ENCODE peak calls at places on chromosomes 12 and 14, in nine cellular contexts. J is ovary, Y is AG04450, A is fibroblast of lung, L is heart right ventricle, C is H9, B is stomach, G is tibial artery, E is breast epithelium. T is an unnamed sample.

GRCh38 chr14:26522985-26523384 is 74.8 kb downstream of the NOVA1 start:
- DNase-seq in J (no peak), Y (peak; percentile 58), A (peak; percentile 93), L (no peak), C (no peak), B (no peak), G (no peak), E (no peak), T (no peak)

GRCh38 chr12:105659355-105660075 is 329.0 kb downstream of the C12orf75 start:
- DNase-seq in J (no peak), Y (no peak), A (no peak), L (peak; percentile 30), C (no peak), B (no peak), G (no peak), E (no peak), T (no peak)

GRCh38 chr12:31896514-31897039 is 62.6 kb upstream of the RESF1 start:
- DNase-seq in J (peak; percentile 21), Y (no peak), A (peak; percentile 68), L (no peak), C (no peak), B (peak; percentile 52), G (no peak), E (no peak), T (peak; percentile 12)

GRCh38 chr14:61511558-61511924 is 183.8 kb upstream of the HIF1A start:
- DNase-seq in J (no peak), Y (no peak), A (no peak), L (no peak), C (no peak), B (no peak), G (no peak), E (no peak), T (no peak)

GRCh38 chr14:24057867-24058259 is 6.1 kb downstream of the CARMIL3 start:
- DNase-seq in J (peak; percentile 26), Y (no peak), A (no peak), L (no peak), C (no peak), B (no peak), G (no peak), E (no peak), T (no peak)

GRCh38 chr12:45165284-45165683 is 50.6 kb upstream of the ANO6 start:
- DNase-seq in J (no peak), Y (no peak), A (no peak), L (no peak), C (no peak), B (no peak), G (no peak), E (no peak), T (no peak)

GRCh38 chr12:112664569-112664968 is 127.0 kb upstream of the RPH3A start:
- DNase-seq in J (no peak), Y (no peak), A (no peak), L (no peak), C (peak; percentile 45), B (no peak), G (no peak), E (no peak), T (no peak)

GRCh38 chr14:50985124-50985815 is 41.0 kb upstream of the PYGL start:
- DNase-seq in J (no peak), Y (no peak), A (peak; percentile 11), L (no peak), C (no peak), B (no peak), G (no peak), E (no peak), T (no peak)

GRCh38 chr14:50544911-50545310 is 12.5 kb upstream of the MAP4K5 start:
- DNase-seq in J (no peak), Y (no peak), A (no peak), L (no peak), C (no peak), B (peak; percentile 82), G (no peak), E (no peak), T (no peak)

GRCh38 chr14:80211143-80212024 is at the start of gene DIO2:
- DNase-seq in J (no peak), Y (no peak), A (peak; percentile 20), L (peak; percentile 46), C (peak; percentile 36), B (no peak), G (peak; percentile 81), E (no peak), T (no peak)

GRCh38 chr14:103385994-103386491 is 828 bp downstream of the MARK3 start:
- DNase-seq in J (no peak), Y (no peak), A (no peak), L (peak; percentile 24), C (no peak), B (peak; percentile 35), G (peak; percentile 71), E (no peak), T (no peak)

GRCh38 chr12:122646568-122647220 is 56.5 kb downstream of the HCAR2 start:
- DNase-seq in J (no peak), Y (peak; percentile 60), A (peak; percentile 85), L (no peak), C (no peak), B (no peak), G (no peak), E (no peak), T (no peak)

GRCh38 chr14:54621686-54622085 is 54.8 kb downstream of the SAMD4A start:
- DNase-seq in J (no peak), Y (no peak), A (peak; percentile 54), L (no peak), C (no peak), B (no peak), G (no peak), E (no peak), T (no peak)

GRCh38 chr12:26701604-26702215 is 131.3 kb downstream of the ITPR2 start:
- DNase-seq in J (no peak), Y (no peak), A (peak; percentile 79), L (no peak), C (no peak), B (no peak), G (no peak), E (no peak), T (no peak)

DNA sequence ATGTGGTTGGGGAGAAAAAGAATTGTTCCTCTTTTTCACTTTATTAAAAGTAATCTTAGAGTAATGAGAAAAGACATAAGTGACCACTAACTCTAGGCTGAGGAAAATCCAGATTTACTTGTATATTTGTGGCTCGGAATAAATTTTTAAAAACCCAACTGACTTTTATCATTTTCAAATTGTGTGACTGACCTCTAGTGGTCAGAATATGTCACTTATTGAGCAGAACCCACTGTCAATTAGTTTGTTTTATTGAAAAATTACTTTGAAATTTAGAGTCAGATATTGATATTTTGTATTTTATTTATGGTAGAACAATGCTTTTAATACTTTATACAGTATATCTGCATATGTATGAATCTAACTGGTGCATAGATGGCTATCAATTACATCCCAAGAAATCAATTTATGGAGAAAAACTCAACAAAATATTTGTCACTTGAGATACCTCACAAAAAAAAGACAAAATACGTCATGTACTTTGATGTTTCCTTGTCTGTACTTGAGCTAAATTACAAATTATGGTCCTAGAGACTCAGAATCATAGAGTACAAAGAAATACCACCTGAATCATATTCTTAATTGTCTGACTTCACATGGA is 229.4 kb downstream of the CNTN1 start:
- DNase-seq in J (no peak), Y (no peak), A (peak; percentile 36), L (no peak), C (no peak), B (no peak), G (no peak), E (no peak), T (no peak)
- TF ChIP-seq CTCF in J (no peak), Y (peak; percentile 56), A (no peak), L (peak; percentile 64), C (peak; percentile 87), B (peak; percentile 40), G (peak; percentile 53), E (peak; percentile 68), T (peak; percentile 45)

DNA sequence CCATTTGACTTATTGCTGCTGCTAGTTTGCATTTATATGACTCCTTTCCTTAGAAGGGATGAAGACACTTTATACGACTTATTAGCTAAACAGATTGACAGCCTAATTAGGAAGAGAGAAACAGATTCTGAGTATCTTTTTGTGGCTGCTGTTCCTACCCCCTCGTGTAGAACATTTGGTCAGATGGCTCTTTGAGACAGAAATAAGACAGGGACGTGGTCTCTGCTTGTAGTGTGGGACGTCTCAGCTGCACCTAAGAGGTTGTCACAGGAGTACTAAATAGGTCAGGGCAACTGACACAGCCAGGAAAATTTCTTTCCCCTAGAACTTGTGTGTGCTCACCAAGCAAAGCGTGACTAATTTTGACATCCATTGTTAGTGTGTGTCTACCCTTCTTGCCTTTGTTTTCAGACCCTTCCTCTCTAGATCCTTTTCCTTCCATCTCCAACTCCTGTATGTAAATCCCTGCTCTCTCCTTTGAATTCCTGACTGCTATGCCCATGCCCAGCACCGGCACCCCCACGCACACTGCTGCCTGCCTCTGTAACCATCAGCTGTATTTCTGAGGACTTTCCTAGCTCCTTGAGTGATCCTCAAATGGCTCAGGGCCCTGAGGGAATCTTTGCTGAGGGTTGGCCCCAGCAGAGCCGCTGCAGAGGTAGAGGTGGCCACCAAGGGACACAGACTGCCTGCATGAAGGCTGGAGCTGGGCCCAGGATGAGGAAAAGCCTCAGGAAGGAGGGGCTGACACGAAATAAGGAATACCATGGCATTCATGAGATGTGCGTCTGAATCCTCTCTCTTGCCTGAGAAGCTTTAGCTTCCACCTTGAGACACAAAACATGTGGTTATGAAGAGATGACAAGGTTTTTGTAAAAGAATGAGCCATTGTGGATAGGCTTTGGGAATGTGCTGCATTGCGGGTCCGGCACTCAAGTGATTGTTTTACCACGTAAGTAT is 83.0 kb downstream of the DAD1 start:
- DNase-seq in J (no peak), Y (no peak), A (no peak), L (no peak), C (no peak), B (no peak), G (no peak), E (no peak), T (no peak)
- H3K27ac ChIP-seq in J (no peak overlapping the region), Y (no peak overlapping the region), A (no peak overlapping the region), L (no peak overlapping the region), C (no peak overlapping the region), B (no peak overlapping the region), G (no peak overlapping the region), E (no peak overlapping the region), T (no peak overlapping the region)

GRCh38 chr12:7439579-7440505 is 4.1 kb downstream of the CD163L1 start:
- DNase-seq in J (no peak), Y (peak; percentile 11), A (peak; percentile 56), L (peak; percentile 37), C (peak; percentile 94), B (no peak), G (no peak), E (no peak), T (no peak)
- TF ChIP-seq CTCF in J (no peak), Y (no peak), A (no peak), L (no peak), C (peak; percentile 45), B (no peak), G (no peak), E (no peak), T (no peak)

DNA sequence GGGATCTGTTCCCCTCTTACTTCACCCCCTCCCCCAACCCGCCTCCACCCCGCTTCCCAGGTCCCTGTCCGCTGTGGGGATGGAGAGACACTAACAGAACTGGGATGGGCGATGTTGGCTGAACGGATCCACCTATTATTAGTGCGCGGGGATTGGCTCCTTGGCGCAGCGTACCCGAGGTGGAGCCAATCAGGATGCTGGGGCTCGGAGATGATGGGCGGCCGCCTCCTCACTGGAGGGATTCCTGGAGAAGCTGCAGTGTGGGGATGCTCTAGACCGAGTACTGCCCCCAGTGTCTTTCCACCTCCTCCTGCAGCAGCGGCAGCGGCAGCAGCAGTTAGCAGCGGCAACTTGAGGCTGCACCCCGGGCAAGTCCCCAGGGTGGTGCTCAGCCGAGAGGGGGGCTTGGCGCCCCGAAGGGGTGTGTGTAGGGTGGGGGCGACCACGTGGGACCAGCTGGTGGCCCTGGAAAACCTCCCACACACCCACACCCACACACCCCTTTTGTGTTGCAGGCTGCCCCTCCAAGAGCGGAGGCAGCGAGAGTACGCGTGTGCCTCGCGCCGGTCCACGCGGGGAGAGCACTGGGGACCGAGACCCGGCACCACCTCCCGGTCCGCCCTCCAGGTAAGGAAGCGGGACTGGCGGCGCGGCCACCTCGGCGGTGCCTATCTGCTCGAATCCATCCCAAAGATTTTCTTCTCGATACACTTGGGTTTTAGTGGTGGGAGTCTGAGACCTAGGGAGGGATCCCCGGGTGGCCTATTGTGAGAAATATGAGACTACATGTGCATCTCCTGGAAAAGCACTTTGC is at the start of gene SYT1:
- DNase-seq in J (peak; percentile 76), Y (peak; percentile 65), A (peak; percentile 89), L (peak; percentile 6), C (peak; percentile 98), B (no peak), G (no peak), E (no peak), T (peak; percentile 59)
- H3K27ac ChIP-seq in J (no peak within 1 kb of the TSS), Y (peak within 1 kb of the TSS; percentile 52), A (peak within 1 kb of the TSS; percentile 10), L (no peak within 1 kb of the TSS), C (peak within 1 kb of the TSS; percentile 46), B (no peak within 1 kb of the TSS), G (no peak within 1 kb of the TSS), E (peak within 1 kb of the TSS; percentile 77), T (no peak within 1 kb of the TSS)

T was measured in ascending aorta.